ENCODE peak calls at places on chromosomes 2 and 18, in five cellular contexts. W, D, A, C and O are unnamed samples.

GRCh38 chr2:176085120-176085788 is 1.5 kb upstream of the EVX2 start:
- DNase-seq in W (peak), D (no peak), A (no peak), C (peak), O (no peak)

GRCh38 chr2:129585760-129586159 is 393.7 kb upstream of the RAB6C start:
- DNase-seq in W (no peak), D (no peak), A (no peak), C (no peak), O (no peak)

GRCh38 chr2:181072486-181072885 is 92.1 kb downstream of the UBE2E3 start:
- DNase-seq in W (no peak), D (no peak), A (no peak), C (no peak), O (no peak)

GRCh38 chr2:160418853-160419252 is 74.8 kb downstream of the RBMS1 start:
- DNase-seq in W (no peak), D (no peak), A (no peak), C (no peak), O (no peak)

GRCh38 chr2:163659224-163659623 is 76.6 kb downstream of the FIGN start:
- DNase-seq in W (no peak), D (no peak), A (no peak), C (no peak), O (no peak)

GRCh38 chr2:31284107-31284506 is 50.2 kb downstream of the EHD3 start:
- DNase-seq in W (no peak), D (no peak), A (no peak), C (no peak), O (no peak)

GRCh38 chr2:179019260-179019659 is 30.7 kb downstream of the CCDC141 start:
- DNase-seq in W (no peak), D (no peak), A (no peak), C (no peak), O (no peak)

GRCh38 chr2:217099561-217099960 is 239.7 kb upstream of the TNP1 start:
- DNase-seq in W (no peak), D (no peak), A (no peak), C (no peak), O (no peak)

GRCh38 chr2:114421781-114422180 is 20.7 kb upstream of the DPP10 start:
- DNase-seq in W (no peak), D (no peak), A (no peak), C (no peak), O (no peak)

GRCh38 chr2:73359915-73360697 is 25.5 kb upstream of the ALMS1 start:
- DNase-seq in W (peak), D (no peak), A (no peak), C (no peak), O (peak)

GRCh38 chr18:75132931-75133525 is 75.9 kb downstream of the PTGR3 start:
- DNase-seq in W (no peak), D (no peak), A (no peak), C (no peak), O (no peak)

GRCh38 chr2:236194786-236195185 is 26.6 kb upstream of the GBX2 start:
- DNase-seq in W (no peak), D (no peak), A (no peak), C (no peak), O (no peak)

GRCh38 chr2:237873961-237874551 is 14.6 kb downstream of the RAMP1 start:
- DNase-seq in W (no peak), D (no peak), A (no peak), C (no peak), O (no peak)

GRCh38 chr2:231667096-231667427 is 41.3 kb upstream of the PTMA start:
- DNase-seq in W (no peak), D (no peak), A (no peak), C (no peak), O (no peak)

GRCh38 chr2:26555246-26556133 is 77.6 kb upstream of the OTOF start:
- DNase-seq in W (no peak), D (no peak), A (no peak), C (no peak), O (no peak)

GRCh38 chr2:101781326-101781725 is 83.8 kb downstream of the MAP4K4 start:
- DNase-seq in W (peak), D (peak), A (no peak), C (no peak), O (peak)

GRCh38 chr18:80197490-80197889 is 49.8 kb downstream of the PARD6G start:
- DNase-seq in W (peak), D (no peak), A (no peak), C (no peak), O (no peak)

GRCh38 chr2:241950878-241951331 is 81.4 kb downstream of the RTP5 start:
- DNase-seq in W (peak), D (peak), A (peak), C (peak), O (peak)

GRCh38 chr2:69969991-69970390 is 8.6 kb upstream of the ASPRV1 start:
- DNase-seq in W (no peak), D (no peak), A (no peak), C (no peak), O (no peak)

GRCh38 chr2:37987098-37987497 is 62.0 kb downstream of the RMDN2 start:
- DNase-seq in W (no peak), D (no peak), A (no peak), C (no peak), O (no peak)

GRCh38 chr18:37334494-37335125 is 231.0 kb downstream of the CELF4 start:
- DNase-seq in W (no peak), D (no peak), A (no peak), C (no peak), O (no peak)

GRCh38 chr2:158412206-158412605 is 44.3 kb downstream of the CCDC148 start:
- DNase-seq in W (no peak), D (no peak), A (no peak), C (no peak), O (no peak)

GRCh38 chr2:105671156-105671555 is 73.6 kb upstream of the NCK2 start:
- DNase-seq in W (no peak), D (no peak), A (no peak), C (no peak), O (no peak)

GRCh38 chr2:71618327-71619113 is 165.2 kb downstream of the DYSF start:
- DNase-seq in W (no peak), D (no peak), A (no peak), C (peak), O (peak)

GRCh38 chr18:11751305-11752115 is 62.4 kb downstream of the GNAL start:
- DNase-seq in W (peak), D (no peak), A (no peak), C (peak), O (no peak)

GRCh38 chr2:67046568-67046967 is 350.6 kb upstream of the ETAA1 start:
- DNase-seq in W (no peak), D (no peak), A (no peak), C (no peak), O (no peak)

GRCh38 chr2:20762945-20763683 is 59.8 kb downstream of the LDAH start:
- DNase-seq in W (no peak), D (peak), A (no peak), C (no peak), O (no peak)

GRCh38 chr2:216717491-216717901 is 22.1 kb upstream of the IGFBP5 start:
- DNase-seq in W (no peak), D (no peak), A (no peak), C (no peak), O (no peak)